ENCODE peak calls at places on chromosomes 5 and 9, in six cellular contexts. M, I, C, K, W and F are unnamed samples.
A peak's percentile ranks its signal among the peaks of the same experiment; 100 is the strongest.

GRCh38 chr5:60576425-60576824 is 123.5 kb downstream of the DEPDC1B start:
- DNase-seq in M (no peak), I (no peak), C (no peak), K (no peak), W (no peak), F (peak; percentile 7)

GRCh38 chr5:127290019-127290945 is at the start of gene MEGF10:
- DNase-seq in M (no peak), I (peak; percentile 15), C (no peak), K (no peak), W (no peak), F (no peak)

GRCh38 chr5:119522841-119523240 is 70.5 kb downstream of the HSD17B4 start:
- DNase-seq in M (no peak), I (no peak), C (no peak), K (no peak), W (no peak), F (no peak)

GRCh38 chr5:24712947-24713346 is 68.2 kb upstream of the CDH10 start:
- DNase-seq in M (no peak), I (no peak), C (no peak), K (no peak), W (no peak), F (no peak)

GRCh38 chr5:35608881-35609779 is 8.5 kb upstream of the SPEF2 start:
- DNase-seq in M (no peak), I (no peak), C (no peak), K (no peak), W (no peak), F (no peak)

GRCh38 chr9:18228101-18228500 is 245.9 kb upstream of the ADAMTSL1 start:
- DNase-seq in M (no peak), I (no peak), C (no peak), K (no peak), W (no peak), F (no peak)

GRCh38 chr5:56264417-56265025 is 31.4 kb upstream of the ANKRD55 start:
- DNase-seq in M (peak; percentile 17), I (peak; percentile 55), C (no peak), K (no peak), W (no peak), F (peak; percentile 52)

GRCh38 chr5:74519161-74519571 is 121.4 kb downstream of the ENC1 start:
- DNase-seq in M (no peak), I (no peak), C (no peak), K (no peak), W (no peak), F (no peak)

GRCh38 chr9:92617195-92617813 is 52.6 kb downstream of the IPPK start:
- DNase-seq in M (no peak), I (no peak), C (no peak), K (no peak), W (no peak), F (no peak)

GRCh38 chr5:107619781-107620180 is 51.0 kb downstream of the EFNA5 start:
- DNase-seq in M (no peak), I (no peak), C (no peak), K (no peak), W (no peak), F (no peak)

GRCh38 chr9:708556-709432 is 132.7 kb upstream of the DMRT1 start:
- DNase-seq in M (no peak), I (no peak), C (no peak), K (no peak), W (no peak), F (no peak)

GRCh38 chr5:125311743-125312142 is 565.3 kb upstream of the ZNF608 start:
- DNase-seq in M (no peak), I (peak; percentile 92), C (no peak), K (no peak), W (peak; percentile 48), F (no peak)

GRCh38 chr5:68593211-68593701 is 377.7 kb downstream of the PIK3R1 start:
- DNase-seq in M (no peak), I (peak; percentile 22), C (no peak), K (no peak), W (no peak), F (no peak)

GRCh38 chr5:94524841-94525697 is 93.3 kb downstream of the KIAA0825 start:
- DNase-seq in M (peak; percentile 41), I (peak; percentile 39), C (no peak), K (no peak), W (no peak), F (peak; percentile 70)

GRCh38 chr5:151097081-151097480 is 16.2 kb upstream of the TNIP1 start:
- DNase-seq in M (no peak), I (no peak), C (no peak), K (no peak), W (no peak), F (no peak)

GRCh38 chr9:101336091-101336490 is 48.7 kb downstream of the BAAT start:
- DNase-seq in M (no peak), I (no peak), C (no peak), K (no peak), W (no peak), F (no peak)

GRCh38 chr5:14699807-14700400 is 35.4 kb downstream of the OTULIN start:
- DNase-seq in M (no peak), I (no peak), C (no peak), K (no peak), W (no peak), F (no peak)

GRCh38 chr5:2136728-2137333 is 254.1 kb upstream of the IRX4 start:
- DNase-seq in M (no peak), I (no peak), C (no peak), K (no peak), W (no peak), F (no peak)

GRCh38 chr5:59588922-59589321 is 304.6 kb downstream of the PDE4D start:
- DNase-seq in M (no peak), I (peak; percentile 66), C (no peak), K (no peak), W (no peak), F (no peak)

GRCh38 chr5:127863161-127863560 is 160.0 kb downstream of the CCDC192 start:
- DNase-seq in M (no peak), I (no peak), C (no peak), K (no peak), W (no peak), F (no peak)

GRCh38 chr5:10424124-10424731 is 17.5 kb upstream of the ROPN1L start:
- DNase-seq in M (no peak), I (no peak), C (no peak), K (no peak), W (no peak), F (peak; percentile 64)

GRCh38 chr5:134242146-134242545 is 16.3 kb upstream of the PPP2CA start:
- DNase-seq in M (no peak), I (no peak), C (no peak), K (no peak), W (no peak), F (no peak)

GRCh38 chr9:130237071-130237470 is 28.5 kb upstream of the HMCN2 start:
- DNase-seq in M (no peak), I (peak; percentile 85), C (no peak), K (no peak), W (no peak), F (no peak)

GRCh38 chr5:154782812-154783592 is 27.8 kb downstream of the LARP1 start:
- DNase-seq in M (no peak), I (no peak), C (no peak), K (no peak), W (no peak), F (no peak)

GRCh38 chr9:121459513-121459912 is 40.1 kb downstream of the GGTA1 start:
- DNase-seq in M (no peak), I (no peak), C (no peak), K (no peak), W (no peak), F (no peak)

GRCh38 chr5:150137997-150138396 is 17.6 kb downstream of the PDGFRB start:
- DNase-seq in M (no peak), I (no peak), C (no peak), K (no peak), W (no peak), F (no peak)

DNA sequence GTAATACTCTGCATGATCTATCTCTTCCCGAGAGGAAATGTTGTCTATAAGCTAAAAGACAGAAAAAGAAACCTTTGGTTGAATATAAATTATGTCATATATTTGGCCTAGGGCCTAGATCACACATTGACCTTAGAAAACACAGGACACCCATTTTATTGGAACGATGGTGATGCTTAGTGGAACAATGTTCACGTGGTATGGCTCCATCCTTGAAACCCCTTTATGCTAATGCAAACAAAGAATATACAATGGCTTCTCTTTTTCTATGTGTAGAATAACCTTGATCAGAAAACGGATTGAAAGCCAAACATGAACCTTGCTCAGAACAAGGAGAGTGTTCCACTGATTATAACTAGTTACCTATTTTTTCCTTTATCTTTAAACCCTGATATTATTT is 24.5 kb downstream of the MRPS27 start:
- DNase-seq in M (no peak), I (no peak), C (no peak), K (no peak), W (no peak), F (no peak)
- H3K27ac ChIP-seq in M (no peak overlapping the region), I (no peak overlapping the region), C (no peak overlapping the region), K (no peak overlapping the region), W (no peak overlapping the region), F (peak overlapping the region; percentile 86)

GRCh38 chr9:29437515-29437914 is 1864.2 kb upstream of the C9orf72 start:
- DNase-seq in M (no peak), I (no peak), C (no peak), K (no peak), W (no peak), F (no peak)

GRCh38 chr9:29432191-29432590 is 1858.9 kb upstream of the C9orf72 start:
- DNase-seq in M (no peak), I (no peak), C (no peak), K (no peak), W (no peak), F (no peak)
- H3K4me1 ChIP-seq in M (no peaks in the 10 kb centered on the region), I (no peaks in the 10 kb centered on the region), C (no peaks in the 10 kb centered on the region), K (no peaks in the 10 kb centered on the region), W (no peaks in the 10 kb centered on the region), F (no peaks in the 10 kb centered on the region)

GRCh38 chr9:114155263-114155966 is at the start of gene COL27A1:
- DNase-seq in M (peak; percentile 59), I (peak; percentile 53), C (peak; percentile 46), K (peak; percentile 83), W (no peak), F (peak; percentile 51)
- H3K27ac ChIP-seq in M (no peak within 1 kb of the TSS), I (peak within 1 kb of the TSS; percentile 84), C (no peak within 1 kb of the TSS), K (peak within 1 kb of the TSS; percentile 30), W (peak within 1 kb of the TSS; percentile 79), F (no peak within 1 kb of the TSS)

GRCh38 chr5:136030956-136031611 is 2.3 kb downstream of the TGFBI start:
- DNase-seq in M (no peak), I (no peak), C (no peak), K (no peak), W (no peak), F (peak; percentile 52)

GRCh38 chr5:136028782-136029742 is at the start of gene TGFBI:
- DNase-seq in M (peak; percentile 24), I (peak; percentile 49), C (no peak), K (peak; percentile 60), W (no peak), F (no peak)

GRCh38 chr5:136031713-136032112 is 2.9 kb downstream of the TGFBI start:
- DNase-seq in M (no peak), I (no peak), C (no peak), K (no peak), W (no peak), F (no peak)

GRCh38 chr5:136028090-136028489 is 698 bp upstream of the TGFBI start:
- DNase-seq in M (no peak), I (no peak), C (no peak), K (no peak), W (no peak), F (no peak)

DNA sequence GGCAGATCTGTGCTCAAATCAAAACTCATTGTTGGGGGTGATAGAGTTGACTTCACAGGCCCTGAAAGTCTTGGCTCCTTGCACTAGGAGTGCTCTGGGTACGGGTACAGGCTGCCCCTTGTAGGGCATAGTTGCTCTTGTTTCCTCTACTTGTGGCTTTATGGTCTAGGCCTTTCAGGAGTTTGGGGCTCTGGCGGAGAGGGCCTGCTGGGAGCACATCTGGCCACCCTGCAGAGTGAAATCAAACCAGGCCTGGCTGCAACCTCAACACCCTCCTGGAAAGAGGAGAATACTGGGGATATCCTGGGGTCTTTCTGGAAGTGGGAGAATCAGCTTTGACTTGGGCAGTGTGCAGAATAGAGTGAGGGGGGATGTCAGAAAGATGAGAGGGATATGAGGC is 1.5 kb downstream of the TGFBI start:
- DNase-seq in M (no peak), I (no peak), C (no peak), K (no peak), W (no peak), F (no peak)
- H3K4me1 ChIP-seq in M (no peaks in the 10 kb centered on the region), I (peaks cover 34% of the 10 kb centered on the region), C (peaks cover 8% of the 10 kb centered on the region), K (peaks cover 15% of the 10 kb centered on the region), W (peaks cover 69% of the 10 kb centered on the region), F (peaks cover 51% of the 10 kb centered on the region)